ENCODE peak calls at places on chromosomes 13 and 19, in ten cellular contexts. T is lower leg skin; W is foreskin fibroblast; A is PC-3; V is cardiac muscle cell; S is heart left ventricle; D is PC-9; E is small intestine; B is Panc1; P is naive thymus-derived CD4-positive, alpha-beta T cell. Y is an unnamed sample.

GRCh38 chr19:49165865-49166301 is 8.3 kb downstream of the TRPM4 start:
- DNase-seq in V (no peak), T (no peak), D (no peak), S (no peak), B (no peak), P (no peak), A (no peak), E (no peak), W (no peak), Y (no peak)

GRCh38 chr19:277131-277530 is 14.1 kb downstream of the PLPP2 start:
- DNase-seq in W (no peak), V (no peak), T (no peak), P (no peak), E (no peak), A (no peak), D (no peak), S (no peak), B (no peak), Y (no peak)

GRCh38 chr13:34545461-34545860 is 396.6 kb upstream of the NBEA start:
- DNase-seq in A (no peak), B (no peak), S (no peak), D (no peak), P (no peak), E (no peak), T (no peak), W (no peak), V (no peak), Y (no peak)

GRCh38 chr13:112200200-112200599 is 133.3 kb downstream of the SOX1 start:
- DNase-seq in P (no peak), V (no peak), W (no peak), A (no peak), B (no peak), E (no peak), D (no peak), T (peak), S (no peak), Y (no peak)

GRCh38 chr19:16876904-16877361 is 11.9 kb upstream of the F2RL3 start:
- DNase-seq in S (no peak), E (no peak), B (no peak), A (peak), D (peak), W (no peak), T (no peak), P (no peak), V (peak), Y (no peak)

GRCh38 chr13:27006519-27007161 is 165.0 kb downstream of the USP12 start:
- DNase-seq in V (peak), W (peak), S (no peak), A (peak), E (peak), D (peak), B (no peak), P (no peak), T (peak), Y (no peak)

GRCh38 chr19:31319465-31319864 is 29.8 kb downstream of the TSHZ3 start:
- DNase-seq in V (no peak), E (no peak), W (no peak), A (no peak), P (no peak), B (no peak), S (no peak), D (no peak), T (peak), Y (no peak)

GRCh38 chr13:86601351-86601750 is 802.1 kb upstream of the SLITRK6 start:
- DNase-seq in D (no peak), B (peak), T (no peak), S (no peak), E (no peak), V (no peak), A (peak), P (no peak), W (no peak), Y (no peak)

GRCh38 chr19:45164577-45165335 is 4.0 kb upstream of the NKPD1 start:
- DNase-seq in S (peak), B (no peak), D (peak), P (no peak), E (peak), A (no peak), V (peak), T (peak), W (peak), Y (no peak)

GRCh38 chr19:43674630-43674982 is 4.6 kb upstream of the PLAUR start:
- DNase-seq in V (peak), P (no peak), T (no peak), W (peak), D (peak), S (no peak), A (no peak), E (no peak), B (no peak), Y (no peak)

GRCh38 chr13:64925727-64926126 is 2304.4 kb downstream of the PCDH9 start:
- DNase-seq in S (no peak), T (peak), D (no peak), P (no peak), B (no peak), V (no peak), A (no peak), W (no peak), E (no peak), Y (no peak)

GRCh38 chr19:38130399-38130798 is 93.6 kb downstream of the DPF1 start:
- DNase-seq in V (no peak), E (no peak), W (no peak), A (no peak), D (no peak), P (no peak), B (no peak), S (no peak), T (no peak), Y (no peak)

GRCh38 chr19:29623726-29624488 is 17.8 kb downstream of the POP4 start:
- DNase-seq in D (no peak), E (peak), A (no peak), V (no peak), W (no peak), S (no peak), P (no peak), B (no peak), T (no peak), Y (no peak)

GRCh38 chr19:13164370-13165090 is 14.3 kb downstream of the IER2 start:
- DNase-seq in W (peak), D (peak), B (no peak), A (peak), V (peak), P (no peak), S (peak), T (peak), E (peak), Y (no peak)
- H3K4me3 ChIP-seq in W (peak), D (peak), B (peak), A (peak), V (no peak), P (peak), S (peak), T (no peak), E (peak), Y (peak)

GRCh38 chr13:109725297-109725696 is 61.1 kb downstream of the IRS2 start:
- DNase-seq in T (no peak), V (no peak), B (no peak), D (no peak), W (no peak), A (no peak), E (no peak), S (no peak), P (no peak), Y (no peak)
- H3K4me3 ChIP-seq in T (no peak), V (no peak), B (no peak), D (no peak), W (no peak), A (no peak), E (no peak), S (no peak), P (no peak), Y (no peak)

GRCh38 chr19:18389095-18389735 is 3.3 kb downstream of the GDF15 start:
- DNase-seq in S (no peak), V (no peak), E (no peak), B (no peak), P (no peak), T (no peak), D (no peak), A (no peak), W (no peak), Y (no peak)

GRCh38 chr19:18386543-18387251 is 739 bp downstream of the GDF15 start:
- DNase-seq in E (no peak), W (peak), P (no peak), A (no peak), D (peak), V (peak), B (no peak), S (no peak), T (peak), Y (no peak)

GRCh38 chr19:18385675-18386542 is at the start of gene GDF15:
- DNase-seq in A (peak), S (peak), E (peak), V (peak), P (no peak), T (peak), W (peak), D (peak), B (no peak), Y (no peak)

GRCh38 chr19:18388328-18389094 is 2.6 kb downstream of the GDF15 start:
- DNase-seq in V (peak), E (peak), A (peak), P (peak), B (no peak), T (peak), W (peak), S (peak), D (peak), Y (peak)

DNA sequence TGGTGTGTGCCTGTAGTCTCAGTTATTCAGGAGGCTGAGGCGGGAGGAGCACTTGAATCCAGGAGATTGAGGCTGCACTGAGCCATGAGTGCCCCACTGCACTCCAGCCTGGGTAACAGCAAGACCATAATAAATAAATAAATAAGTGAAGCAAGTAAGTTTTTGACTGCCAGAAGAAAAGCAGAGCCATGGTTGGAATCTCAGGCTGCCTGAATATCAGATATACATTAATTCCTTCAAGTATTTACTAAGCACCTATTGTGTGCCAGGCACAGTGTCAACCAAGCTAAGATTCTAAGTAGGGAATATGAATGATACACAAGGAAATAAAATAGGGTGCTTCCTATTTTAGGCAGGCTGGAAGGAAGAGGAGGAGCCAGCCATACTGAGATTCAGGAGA is 1.4 kb downstream of the GDF15 start:
- DNase-seq in W (no peak), E (no peak), B (no peak), V (no peak), T (no peak), P (no peak), D (no peak), A (no peak), S (no peak), Y (no peak)
- H3K4me3 ChIP-seq in W (peak), E (peak), B (peak), V (no peak), T (no peak), P (no peak), D (peak), A (peak), S (no peak), Y (no peak)

GRCh38 chr19:11577451-11578341 is at the start of gene ACP5:
- DNase-seq in D (no peak), E (no peak), T (no peak), V (no peak), W (peak), B (no peak), P (peak), A (no peak), S (peak), Y (no peak)
- H3K4me3 ChIP-seq in D (no peak), E (peak), T (peak), V (no peak), W (no peak), B (no peak), P (peak), A (no peak), S (peak), Y (peak)